ENCODE peak calls at places on chromosomes 3 and 15, in five cellular contexts. K is activated T-cell treated with anti-CD3 and anti-CD28 coated beads for 1 hour; F is fibroblast of lung; L is stimulated activated CD8-positive, alpha-beta memory T cell treated with anti-CD3 and anti-CD28 coated beads, Interleukin-7, amount 100 ng/mL, for 1 hour; I is AML-193. E is an unnamed sample.

GRCh38 chr15:81120069-81120468 is 14.0 kb upstream of the CFAP161 start:
- DNase-seq in K (no peak), F (no peak), L (no peak), I (no peak), E (no peak)

GRCh38 chr3:44954962-44955361 is 21.0 kb downstream of the ZDHHC3 start:
- DNase-seq in K (no peak), F (peak; percentile 20), L (no peak), I (peak; percentile 91), E (no peak)

GRCh38 chr15:84079885-84080777 is 155.4 kb upstream of the GOLGA6L4 start:
- DNase-seq in K (peak; percentile 11), F (peak; percentile 36), L (no peak), I (no peak), E (no peak)

GRCh38 chr15:68275165-68275746 is 2.3 kb upstream of the FEM1B start:
- DNase-seq in K (no peak), F (no peak), L (no peak), I (no peak), E (no peak)

GRCh38 chr3:48931944-48932580 is 13.4 kb downstream of the ARIH2 start:
- DNase-seq in K (no peak), F (no peak), L (no peak), I (no peak), E (peak; percentile 80)

GRCh38 chr3:58924581-58924980 is 125.2 kb downstream of the CFAP20DC start:
- DNase-seq in K (no peak), F (peak; percentile 75), L (no peak), I (no peak), E (no peak)

GRCh38 chr3:129402210-129402609 is 26.2 kb downstream of the EFCAB12 start:
- DNase-seq in K (no peak), F (no peak), L (no peak), I (no peak), E (no peak)

GRCh38 chr3:29937185-29937584 is 656.3 kb downstream of the RBMS3 start:
- DNase-seq in K (no peak), F (no peak), L (no peak), I (no peak), E (no peak)

GRCh38 chr3:66253790-66254620 is 33.2 kb downstream of the SLC25A26 start:
- DNase-seq in K (no peak), F (peak; percentile 33), L (no peak), I (peak; percentile 13), E (peak; percentile 50)

GRCh38 chr15:90571063-90571541 is 41.4 kb downstream of the CRTC3 start:
- DNase-seq in K (no peak), F (peak; percentile 21), L (no peak), I (no peak), E (peak; percentile 75)

GRCh38 chr3:77281721-77282120 is 241.8 kb downstream of the ROBO2 start:
- DNase-seq in K (no peak), F (no peak), L (no peak), I (no peak), E (no peak)

GRCh38 chr15:72307036-72307435 is 12.9 kb downstream of the CELF6 start:
- DNase-seq in K (no peak), F (no peak), L (no peak), I (no peak), E (no peak)

GRCh38 chr3:43894176-43895049 is 203.7 kb downstream of the ABHD5 start:
- DNase-seq in K (no peak), F (peak; percentile 81), L (no peak), I (no peak), E (no peak)

GRCh38 chr15:65512807-65513416 is 4.6 kb downstream of the DPP8 start:
- DNase-seq in K (no peak), F (peak; percentile 88), L (no peak), I (no peak), E (no peak)

GRCh38 chr3:45915518-45916231 is 27.6 kb upstream of the CXCR6 start:
- DNase-seq in K (peak; percentile 67), F (peak; percentile 90), L (peak; percentile 51), I (no peak), E (no peak)

GRCh38 chr3:121072128-121072527 is 164.1 kb downstream of the STXBP5L start:
- DNase-seq in K (no peak), F (no peak), L (no peak), I (no peak), E (no peak)

GRCh38 chr3:195583831-195584542 is at the start of gene APOD:
- DNase-seq in K (no peak), F (peak; percentile 5), L (no peak), I (no peak), E (peak; percentile 92)

GRCh38 chr3:46561511-46561910 is 4.6 kb downstream of the LRRC2 start:
- DNase-seq in K (no peak), F (no peak), L (no peak), I (no peak), E (no peak)

GRCh38 chr3:126127452-126127851 is 43.5 kb upstream of the SLC41A3 start:
- DNase-seq in K (no peak), F (no peak), L (no peak), I (no peak), E (no peak)

GRCh38 chr3:192884831-192885356 is 32.8 kb downstream of the MB21D2 start:
- DNase-seq in K (no peak), F (peak; percentile 86), L (no peak), I (no peak), E (no peak)

GRCh38 chr15:47742742-47743141 is 25.4 kb downstream of the SEMA6D start:
- DNase-seq in K (no peak), F (no peak), L (no peak), I (no peak), E (no peak)

GRCh38 chr3:159850481-159850880 is 138.2 kb upstream of the IL12A start:
- DNase-seq in K (no peak), F (no peak), L (no peak), I (peak; percentile 5), E (no peak)

GRCh38 chr3:45816544-45816943 is 20.2 kb upstream of the SLC6A20 start:
- DNase-seq in K (no peak), F (peak; percentile 31), L (no peak), I (no peak), E (peak; percentile 26)

GRCh38 chr15:66369773-66370651 is 13.5 kb upstream of the TIPIN start:
- DNase-seq in K (no peak), F (peak; percentile 9), L (no peak), I (no peak), E (peak; percentile 13)

GRCh38 chr15:37789881-37790280 is 144.6 kb upstream of the TMCO5A start:
- DNase-seq in K (no peak), F (peak; percentile 88), L (no peak), I (no peak), E (no peak)

GRCh38 chr15:94523873-94524272 is 292.5 kb downstream of the MCTP2 start:
- DNase-seq in K (no peak), F (no peak), L (no peak), I (no peak), E (no peak)

GRCh38 chr3:141530133-141530768 is 43.4 kb downstream of the RASA2 start:
- DNase-seq in K (no peak), F (peak; percentile 57), L (no peak), I (peak; percentile 66), E (peak; percentile 29)

E was measured in SK-MEL-5.